ENCODE peak calls at places on chromosomes 3 and 15, in four cellular contexts. C is H9, U is H1, D is IMR-90. X is an unnamed sample.

GRCh38 chr3:30943206-30943605 is 48.7 kb upstream of the GADL1 start:
- DNase-seq in C (no peak), U (no peak), D (no peak), X (no peak)

GRCh38 chr3:71006810-71007785 is 576.4 kb downstream of the FOXP1 start:
- DNase-seq in C (no peak), U (peak), D (no peak), X (peak)

GRCh38 chr3:18900994-18901393 is 247.3 kb upstream of the KCNH8 start:
- DNase-seq in C (no peak), U (no peak), D (no peak), X (no peak)

GRCh38 chr3:117853923-117854322 is 1144.3 kb downstream of the TUSC7 start:
- DNase-seq in C (no peak), U (no peak), D (peak), X (peak)

GRCh38 chr3:63656791-63657190 is 4.3 kb downstream of the SNTN start:
- DNase-seq in C (no peak), U (no peak), D (peak), X (no peak)

GRCh38 chr3:16122661-16123060 is 51.8 kb upstream of the GALNT15 start:
- DNase-seq in C (no peak), U (no peak), D (no peak), X (no peak)

GRCh38 chr15:40345225-40345866 is 4.6 kb upstream of the CCDC9B start:
- DNase-seq in C (no peak), U (no peak), D (no peak), X (no peak)

GRCh38 chr3:66450389-66451022 is 50.3 kb downstream of the LRIG1 start:
- DNase-seq in C (no peak), U (no peak), D (peak), X (no peak)

GRCh38 chr3:32296251-32297204 is 58.0 kb downstream of the CMTM8 start:
- DNase-seq in C (peak), U (peak), D (peak), X (peak)

GRCh38 chr3:194871143-194871863 is 185.6 kb downstream of the FAM43A start:
- DNase-seq in C (peak), U (no peak), D (peak), X (peak)

GRCh38 chr3:67647390-67647878 is 7.0 kb downstream of the SUCLG2 start:
- DNase-seq in C (no peak), U (no peak), D (peak), X (no peak)

GRCh38 chr3:125961289-125961589 is 7.7 kb upstream of the ROPN1B start:
- DNase-seq in C (no peak), U (no peak), D (no peak), X (no peak)

GRCh38 chr3:25849641-25850040 is 59.8 kb downstream of the OXSM start:
- DNase-seq in C (no peak), U (no peak), D (peak), X (peak)

GRCh38 chr15:64010719-64011118 is 35.6 kb downstream of the DAPK2 start:
- DNase-seq in C (no peak), U (no peak), D (peak), X (peak)

GRCh38 chr3:53949541-53949940 is 57.9 kb upstream of the SELENOK start:
- DNase-seq in C (no peak), U (no peak), D (no peak), X (no peak)

GRCh38 chr3:9396301-9396631 is 1.1 kb upstream of the SETD5 start:
- DNase-seq in C (peak), U (peak), D (peak), X (peak)

GRCh38 chr3:107794664-107795443 is 272.1 kb downstream of the BBX start:
- DNase-seq in C (no peak), U (no peak), D (peak), X (peak)

GRCh38 chr15:26433818-26434217 is 339.0 kb downstream of the GABRB3 start:
- DNase-seq in C (no peak), U (no peak), D (no peak), X (no peak)

GRCh38 chr3:181326637-181327223 is 337.2 kb upstream of the DNAJC19 start:
- DNase-seq in C (no peak), U (no peak), D (no peak), X (peak)

GRCh38 chr3:20043398-20043797 is 3.2 kb downstream of the KAT2B start:
- DNase-seq in C (no peak), U (no peak), D (no peak), X (no peak)

GRCh38 chr15:39641187-39641889 is 60.5 kb downstream of the THBS1 start:
- DNase-seq in C (no peak), U (no peak), D (peak), X (no peak)

GRCh38 chr3:45509768-45510129 is 84.8 kb upstream of the LIMD1 start:
- DNase-seq in C (peak), U (no peak), D (no peak), X (no peak)

GRCh38 chr3:138946554-138947302 is at the start of the genes FOXL2 and FOXL2NB:
- DNase-seq in C (peak), U (no peak), D (peak), X (peak)

GRCh38 chr3:87145553-87145952 is 81.6 kb upstream of the CHMP2B start:
- DNase-seq in C (peak), U (peak), D (peak), X (peak)

GRCh38 chr3:78857494-78858111 is 910.2 kb downstream of the ROBO1 start:
- DNase-seq in C (no peak), U (no peak), D (no peak), X (no peak)

GRCh38 chr3:195151402-195151801 is 119.6 kb downstream of the XXYLT1 start:
- DNase-seq in C (no peak), U (no peak), D (no peak), X (no peak)

GRCh38 chr15:68844856-68845550 is 24.3 kb upstream of the ANP32A start:
- DNase-seq in C (no peak), U (no peak), D (no peak), X (no peak)
- H3K27ac ChIP-seq in C (no peak), U (no peak), D (no peak), X (no peak)

DNA sequence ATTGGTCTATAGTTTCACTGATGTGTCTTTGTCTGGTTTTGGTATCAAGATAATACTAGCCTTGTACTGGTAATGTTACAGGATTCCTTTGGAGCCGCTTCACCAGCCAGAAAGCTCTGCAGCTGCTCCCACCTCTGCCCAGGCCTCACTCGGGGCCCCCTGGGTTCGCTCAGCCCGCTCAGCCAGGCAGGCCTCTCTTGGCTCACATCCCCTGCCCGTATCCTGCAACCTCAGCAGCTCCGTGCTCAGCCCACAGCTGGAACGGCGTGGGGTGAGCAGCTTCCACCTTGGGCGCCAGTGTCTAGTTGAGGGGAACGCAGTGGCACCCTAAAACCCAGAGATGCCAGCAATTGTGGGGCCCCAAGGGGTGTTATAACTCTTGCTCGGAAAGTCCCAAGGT is 429.7 kb upstream of the ROBO2 start:
- DNase-seq in C (no peak), U (no peak), D (no peak), X (no peak)
- H3K56ac ChIP-seq in C (no peak), U (no peak), D (no peak), X (no peak)

GRCh38 chr15:91104111-91104510 is 4.1 kb downstream of the SV2B start:
- DNase-seq in C (no peak), U (no peak), D (no peak), X (no peak)

GRCh38 chr15:91101356-91101920 is 1.4 kb downstream of the SV2B start:
- DNase-seq in C (no peak), U (no peak), D (no peak), X (peak)

GRCh38 chr15:91100561-91101355 is 701 bp downstream of the SV2B start:
- DNase-seq in C (no peak), U (no peak), D (peak), X (peak)

GRCh38 chr15:91099616-91100560 is at the start of gene SV2B:
- DNase-seq in C (peak), U (no peak), D (peak), X (peak)

GRCh38 chr15:91102546-91103330 is 2.7 kb downstream of the SV2B start:
- DNase-seq in C (no peak), U (no peak), D (no peak), X (no peak)
- H3K27ac ChIP-seq in C (no peak), U (no peak), D (no peak), X (no peak)

GRCh38 chr3:132554437-132554836 is 42.6 kb upstream of the ACKR4 start:
- DNase-seq in C (no peak), U (no peak), D (peak), X (no peak)
- H3K56ac ChIP-seq in C (no peak), U (no peak), D (no peak), X (no peak)

GRCh38 chr3:106759686-106760085 is 617.6 kb upstream of the CCDC54 start:
- DNase-seq in C (no peak), U (no peak), D (peak), X (no peak)

GRCh38 chr3:106769045-106769444 is 608.2 kb upstream of the CCDC54 start:
- DNase-seq in C (no peak), U (no peak), D (no peak), X (no peak)

DNA sequence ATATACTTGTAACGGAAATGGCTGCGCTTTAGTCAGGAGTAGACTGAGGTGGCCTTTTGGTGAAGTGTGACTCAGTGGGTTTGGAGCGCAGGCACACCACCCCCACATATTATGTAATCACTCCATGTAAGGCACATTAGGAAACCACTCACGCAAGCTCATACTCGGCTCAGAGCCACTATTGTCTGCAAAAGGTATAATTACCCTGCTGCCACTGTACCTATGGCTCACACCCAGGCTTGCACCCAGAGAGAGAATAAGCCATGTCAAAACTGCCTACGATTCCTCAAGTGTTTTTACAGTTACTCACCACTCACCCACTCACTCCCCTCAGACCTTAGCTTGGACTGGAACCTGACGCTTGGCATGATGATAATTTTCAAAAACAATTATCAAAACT is 611.9 kb upstream of the CCDC54 start:
- DNase-seq in C (no peak), U (no peak), D (peak), X (no peak)
- H3K27ac ChIP-seq in C (no peak), U (no peak), D (no peak), X (no peak)

DNA sequence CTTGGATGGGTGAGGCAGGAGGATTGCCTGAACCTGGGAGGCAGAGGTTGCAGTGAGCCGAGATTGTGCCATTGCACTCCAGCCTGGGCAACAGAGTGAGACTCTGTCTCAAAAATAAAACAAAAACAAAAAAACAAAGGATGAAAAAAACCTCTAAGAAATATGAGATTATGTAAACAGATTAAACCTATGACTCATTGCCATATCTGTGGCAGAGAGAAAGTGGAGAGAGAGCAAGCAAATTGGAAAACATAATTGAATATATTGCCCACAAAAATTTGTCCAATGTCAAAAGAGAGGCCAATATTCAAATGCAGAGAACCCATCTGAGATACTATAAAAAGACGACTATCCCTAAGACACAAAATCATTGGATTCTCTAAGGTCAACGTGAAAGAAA is 1106.0 kb downstream of the OTOL1 start:
- DNase-seq in C (no peak), U (no peak), D (no peak), X (no peak)
- H3K56ac ChIP-seq in C (no peak), U (no peak), D (no peak), X (no peak)

GRCh38 chr15:78291052-78291451 is 8.4 kb downstream of the SKIC8 start:
- DNase-seq in C (no peak), U (no peak), D (no peak), X (no peak)
- H3K27ac ChIP-seq in C (no peak), U (no peak), D (no peak), X (no peak)

DNA sequence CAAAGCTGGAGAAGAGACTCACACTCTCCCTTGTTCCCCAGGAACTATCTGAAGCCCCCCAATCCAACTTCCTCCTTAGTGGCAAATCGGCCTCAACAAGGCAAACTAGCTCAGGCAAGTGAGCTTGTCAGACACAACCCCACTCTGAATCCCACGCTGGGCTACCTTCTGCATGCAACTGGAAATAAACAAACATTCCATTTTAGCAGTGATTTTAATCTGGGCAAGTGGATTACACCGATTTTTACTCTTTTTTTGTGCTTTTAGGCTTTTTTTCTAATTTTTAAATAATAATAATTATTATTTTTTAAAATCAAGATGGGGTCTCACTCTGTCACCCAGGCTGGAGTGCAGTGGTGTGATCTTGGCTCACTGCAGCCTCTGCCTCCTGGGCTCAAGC is 2.9 kb upstream of the NOX5 start:
- DNase-seq in C (no peak), U (no peak), D (no peak), X (no peak)
- H3K56ac ChIP-seq in C (no peak), U (no peak), D (no peak), X (no peak)

GRCh38 chr3:126983276-126983652 is 349 bp downstream of the PLXNA1 start:
- DNase-seq in C (no peak), U (no peak), D (no peak), X (no peak)
- H3K27ac ChIP-seq in C (no peak), U (no peak), D (no peak), X (no peak)